ENCODE peak calls at places on chromosomes 7 and 10, in five cellular contexts. One of them, this sample, is unnamed.
A peak's percentile ranks its signal among the peaks of the same experiment; 100 is the strongest.

GRCh38 chr10:31147220-31147608 is 115.5 kb upstream of the ZNF438 start:
- DNase-seq in CD8-positive, alpha-beta T cell: no peak
- DNase-seq in SK-N-SH: no peak
- DNase-seq in Peyer's patch: no peak
- DNase-seq in cardiac muscle cell: no peak
- DNase-seq in this sample: no peak

GRCh38 chr10:26214538-26215461 is 1.8 kb upstream of the GAD2 start:
- DNase-seq in CD8-positive, alpha-beta T cell: no peak
- DNase-seq in SK-N-SH: peak; percentile 11
- DNase-seq in Peyer's patch: no peak
- DNase-seq in cardiac muscle cell: no peak
- DNase-seq in this sample: no peak

GRCh38 chr10:122863216-122863615 is 16.2 kb downstream of the FAM24B start:
- DNase-seq in CD8-positive, alpha-beta T cell: no peak
- DNase-seq in SK-N-SH: no peak
- DNase-seq in Peyer's patch: no peak
- DNase-seq in cardiac muscle cell: no peak
- DNase-seq in this sample: no peak

GRCh38 chr7:118045629-118046028 is 138.3 kb upstream of the LSM8 start:
- DNase-seq in CD8-positive, alpha-beta T cell: no peak
- DNase-seq in SK-N-SH: no peak
- DNase-seq in Peyer's patch: no peak
- DNase-seq in cardiac muscle cell: no peak
- DNase-seq in this sample: no peak

GRCh38 chr7:120064565-120064964 is 208.4 kb upstream of the KCND2 start:
- DNase-seq in CD8-positive, alpha-beta T cell: no peak
- DNase-seq in SK-N-SH: no peak
- DNase-seq in Peyer's patch: no peak
- DNase-seq in cardiac muscle cell: no peak
- DNase-seq in this sample: no peak

GRCh38 chr10:82643601-82644000 is 768.6 kb downstream of the NRG3 start:
- DNase-seq in CD8-positive, alpha-beta T cell: no peak
- DNase-seq in SK-N-SH: no peak
- DNase-seq in Peyer's patch: no peak
- DNase-seq in cardiac muscle cell: no peak
- DNase-seq in this sample: peak; percentile 27

GRCh38 chr10:3159160-3159559 is 13.4 kb downstream of the PITRM1 start:
- DNase-seq in CD8-positive, alpha-beta T cell: no peak
- DNase-seq in SK-N-SH: no peak
- DNase-seq in Peyer's patch: no peak
- DNase-seq in cardiac muscle cell: no peak
- DNase-seq in this sample: no peak

GRCh38 chr7:11300231-11300630 is 326.6 kb downstream of the PHF14 start:
- DNase-seq in CD8-positive, alpha-beta T cell: no peak
- DNase-seq in SK-N-SH: no peak
- DNase-seq in Peyer's patch: no peak
- DNase-seq in cardiac muscle cell: no peak
- DNase-seq in this sample: no peak

GRCh38 chr7:92242972-92243371 is 2.7 kb downstream of the KRIT1 start:
- DNase-seq in CD8-positive, alpha-beta T cell: no peak
- DNase-seq in SK-N-SH: no peak
- DNase-seq in Peyer's patch: no peak
- DNase-seq in cardiac muscle cell: no peak
- DNase-seq in this sample: no peak

GRCh38 chr7:158587425-158588084 is at the start of gene PTPRN2:
- DNase-seq in CD8-positive, alpha-beta T cell: peak; percentile 63
- DNase-seq in SK-N-SH: peak; percentile 100
- DNase-seq in Peyer's patch: no peak
- DNase-seq in cardiac muscle cell: peak; percentile 89
- DNase-seq in this sample: peak; percentile 86

GRCh38 chr7:13071999-13072398 is 384.6 kb downstream of the ARL4A start:
- DNase-seq in CD8-positive, alpha-beta T cell: no peak
- DNase-seq in SK-N-SH: no peak
- DNase-seq in Peyer's patch: no peak
- DNase-seq in cardiac muscle cell: no peak
- DNase-seq in this sample: no peak

GRCh38 chr10:22016046-22016705 is 12.6 kb upstream of the DNAJC1 start:
- DNase-seq in CD8-positive, alpha-beta T cell: no peak
- DNase-seq in SK-N-SH: no peak
- DNase-seq in Peyer's patch: no peak
- DNase-seq in cardiac muscle cell: no peak
- DNase-seq in this sample: no peak

GRCh38 chr10:97553575-97554100 is 18.9 kb upstream of the ANKRD2 start:
- DNase-seq in CD8-positive, alpha-beta T cell: peak; percentile 72
- DNase-seq in SK-N-SH: peak; percentile 80
- DNase-seq in Peyer's patch: peak; percentile 23
- DNase-seq in cardiac muscle cell: peak; percentile 77
- DNase-seq in this sample: peak; percentile 69

GRCh38 chr10:20888620-20889337 is 8.3 kb downstream of the NEBL start:
- DNase-seq in CD8-positive, alpha-beta T cell: no peak
- DNase-seq in SK-N-SH: peak; percentile 15
- DNase-seq in Peyer's patch: no peak
- DNase-seq in cardiac muscle cell: no peak
- DNase-seq in this sample: no peak

GRCh38 chr10:48299066-48299465 is 7.4 kb upstream of the MAPK8 start:
- DNase-seq in CD8-positive, alpha-beta T cell: no peak
- DNase-seq in SK-N-SH: no peak
- DNase-seq in Peyer's patch: no peak
- DNase-seq in cardiac muscle cell: no peak
- DNase-seq in this sample: no peak

GRCh38 chr7:140625908-140626868 is 14.4 kb downstream of the DENND2A start:
- DNase-seq in CD8-positive, alpha-beta T cell: no peak
- DNase-seq in SK-N-SH: peak; percentile 69
- DNase-seq in Peyer's patch: no peak
- DNase-seq in cardiac muscle cell: peak; percentile 46
- DNase-seq in this sample: peak; percentile 79

GRCh38 chr10:97858001-97858439 is 8.4 kb downstream of the GOLGA7B start:
- DNase-seq in CD8-positive, alpha-beta T cell: no peak
- DNase-seq in SK-N-SH: no peak
- DNase-seq in Peyer's patch: no peak
- DNase-seq in cardiac muscle cell: no peak
- DNase-seq in this sample: no peak

DNA sequence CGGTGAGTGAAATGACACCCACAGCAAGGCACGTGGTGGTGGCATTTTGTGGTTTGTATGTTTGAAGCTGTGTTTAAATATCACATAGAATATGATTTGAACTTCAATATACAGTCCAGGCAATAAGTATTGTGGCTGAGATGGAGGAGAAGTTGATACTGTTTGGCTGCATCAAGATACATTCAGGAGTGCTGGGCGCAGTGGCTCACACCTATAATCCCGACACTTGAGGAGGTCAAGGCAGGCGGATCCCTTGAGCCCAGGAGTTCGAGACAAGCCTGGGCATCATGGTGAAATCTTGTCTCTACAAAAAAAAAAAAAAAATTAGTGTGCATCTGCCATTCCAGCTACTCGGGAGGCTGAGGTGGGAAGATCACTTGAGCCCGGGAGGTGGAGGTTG is 35.2 kb upstream of the NUB1 start:
- DNase-seq in CD8-positive, alpha-beta T cell: no peak
- DNase-seq in SK-N-SH: no peak
- DNase-seq in Peyer's patch: no peak
- DNase-seq in cardiac muscle cell: no peak
- DNase-seq in this sample: no peak
- H3K27me3 ChIP-seq in CD8-positive, alpha-beta T cell: no peaks in the 10 kb centered on the region
- H3K27me3 ChIP-seq in SK-N-SH: peaks cover 37% of the 10 kb centered on the region
- H3K27me3 ChIP-seq in Peyer's patch: peaks cover 8% of the 10 kb centered on the region
- H3K27me3 ChIP-seq in cardiac muscle cell: peaks cover 13% of the 10 kb centered on the region
- H3K27me3 ChIP-seq in this sample: peaks cover 27% of the 10 kb centered on the region

GRCh38 chr7:100681491-100682227 is 8.1 kb downstream of the GNB2 start:
- DNase-seq in CD8-positive, alpha-beta T cell: no peak
- DNase-seq in SK-N-SH: peak; percentile 44
- DNase-seq in Peyer's patch: no peak
- DNase-seq in cardiac muscle cell: no peak
- DNase-seq in this sample: no peak

GRCh38 chr7:100683659-100684533 is 10.2 kb downstream of the GIGYF1 start:
- DNase-seq in CD8-positive, alpha-beta T cell: no peak
- DNase-seq in SK-N-SH: peak; percentile 44
- DNase-seq in Peyer's patch: no peak
- DNase-seq in cardiac muscle cell: no peak
- DNase-seq in this sample: no peak

GRCh38 chr7:100680589-100681271 is 7.2 kb downstream of the GNB2 start:
- DNase-seq in CD8-positive, alpha-beta T cell: no peak
- DNase-seq in SK-N-SH: peak; percentile 50
- DNase-seq in Peyer's patch: no peak
- DNase-seq in cardiac muscle cell: no peak
- DNase-seq in this sample: no peak

GRCh38 chr7:100682991-100683658 is 9.6 kb downstream of the GNB2 start:
- DNase-seq in CD8-positive, alpha-beta T cell: no peak
- DNase-seq in SK-N-SH: peak; percentile 60
- DNase-seq in Peyer's patch: no peak
- DNase-seq in cardiac muscle cell: no peak
- DNase-seq in this sample: peak; percentile 25

DNA sequence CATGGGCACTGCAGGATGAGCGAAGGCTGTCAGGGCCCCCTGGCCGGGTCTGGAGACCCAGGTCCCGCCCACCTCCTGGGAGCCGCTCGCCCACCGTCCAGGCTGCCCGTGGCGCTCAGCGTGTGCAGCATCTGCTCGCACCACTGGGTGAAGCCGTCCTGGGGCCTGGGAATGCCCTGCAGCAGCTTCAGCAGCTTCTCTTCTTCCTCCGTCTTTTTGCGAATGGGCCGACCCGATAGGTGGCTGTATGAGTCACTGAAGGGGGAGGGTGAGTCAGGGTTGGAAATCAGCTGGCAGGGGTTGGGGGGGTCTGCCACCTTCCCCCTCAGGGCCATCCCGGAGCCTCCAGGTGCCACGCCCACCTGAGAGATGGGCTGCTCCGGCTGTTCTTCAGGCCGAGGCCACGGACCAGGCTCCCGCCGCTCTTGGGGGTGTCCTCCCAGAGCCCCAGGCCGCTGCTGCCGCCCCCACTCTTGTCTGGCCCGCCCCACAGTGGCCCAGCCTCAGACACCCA is 8.7 kb downstream of the GNB2 start:
- DNase-seq in CD8-positive, alpha-beta T cell: no peak
- DNase-seq in SK-N-SH: peak; percentile 49
- DNase-seq in Peyer's patch: no peak
- DNase-seq in cardiac muscle cell: no peak
- DNase-seq in this sample: no peak
- H3K36me3 ChIP-seq in CD8-positive, alpha-beta T cell: peaks cover 34% of the 10 kb centered on the region
- H3K36me3 ChIP-seq in SK-N-SH: peaks cover 100% of the 10 kb centered on the region
- H3K36me3 ChIP-seq in Peyer's patch: no peaks in the 10 kb centered on the region
- H3K36me3 ChIP-seq in cardiac muscle cell: peaks cover 60% of the 10 kb centered on the region
- H3K36me3 ChIP-seq in this sample: peaks cover 88% of the 10 kb centered on the region

DNA sequence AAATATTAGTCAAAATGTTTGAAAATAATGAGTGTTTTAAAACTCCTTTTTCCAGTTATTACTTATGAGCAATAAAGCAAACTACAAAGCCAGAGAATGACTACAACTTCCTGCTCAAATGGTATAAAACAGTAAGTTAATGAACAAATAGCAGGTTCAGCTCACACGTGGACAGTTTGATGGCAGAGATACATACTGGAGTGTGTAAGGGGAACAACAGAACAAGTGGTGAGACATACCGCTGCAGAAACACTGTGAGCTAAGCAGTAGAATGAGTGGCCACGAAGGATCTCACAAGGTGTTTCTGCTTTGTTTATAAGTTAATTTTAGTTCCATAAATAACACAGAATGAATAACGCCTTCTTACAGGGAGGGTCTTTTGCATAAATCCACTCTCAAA is 3.0 kb upstream of the MKX start:
- DNase-seq in CD8-positive, alpha-beta T cell: no peak
- DNase-seq in SK-N-SH: no peak
- DNase-seq in Peyer's patch: no peak
- DNase-seq in cardiac muscle cell: no peak
- DNase-seq in this sample: no peak
- H3K27me3 ChIP-seq in CD8-positive, alpha-beta T cell: peaks cover 36% of the 10 kb centered on the region
- H3K27me3 ChIP-seq in SK-N-SH: peaks cover 46% of the 10 kb centered on the region
- H3K27me3 ChIP-seq in Peyer's patch: peaks cover 25% of the 10 kb centered on the region
- H3K27me3 ChIP-seq in cardiac muscle cell: peaks cover 95% of the 10 kb centered on the region
- H3K27me3 ChIP-seq in this sample: peaks cover 50% of the 10 kb centered on the region

DNA sequence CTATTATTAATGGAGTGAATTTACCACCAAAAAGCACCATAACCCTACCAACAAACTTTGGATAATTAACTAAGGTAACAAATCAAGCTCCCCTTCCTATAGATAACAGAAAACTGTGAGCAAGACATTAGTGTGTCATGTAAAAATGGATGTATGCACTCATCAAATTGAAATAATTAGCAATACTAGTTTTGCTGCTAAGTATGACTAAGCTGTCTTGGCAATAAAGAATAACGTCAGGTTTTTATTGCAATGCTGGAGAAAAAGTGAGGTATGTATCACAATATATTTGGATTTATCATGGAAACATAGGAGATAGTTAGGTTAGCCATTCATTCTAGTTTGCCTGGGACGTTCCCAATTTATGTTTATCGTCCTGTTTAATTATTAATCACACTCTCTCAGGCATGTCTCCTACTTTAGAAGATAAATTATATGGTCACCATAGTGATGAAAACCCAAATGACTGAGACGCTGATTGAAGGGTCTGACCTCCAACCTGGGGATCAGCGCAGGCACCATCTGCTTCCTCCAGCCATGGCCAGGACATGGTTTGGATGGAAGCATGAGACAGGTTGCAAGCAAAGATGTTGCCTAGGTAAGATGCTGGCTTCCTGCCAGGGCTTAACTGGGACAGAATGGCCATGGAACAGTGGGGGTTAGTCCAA is 125.6 kb downstream of the FANK1 start:
- DNase-seq in CD8-positive, alpha-beta T cell: no peak
- DNase-seq in SK-N-SH: no peak
- DNase-seq in Peyer's patch: no peak
- DNase-seq in cardiac muscle cell: no peak
- DNase-seq in this sample: no peak
- H3K36me3 ChIP-seq in CD8-positive, alpha-beta T cell: no peaks in the 10 kb centered on the region
- H3K36me3 ChIP-seq in SK-N-SH: no peaks in the 10 kb centered on the region
- H3K36me3 ChIP-seq in Peyer's patch: no peaks in the 10 kb centered on the region
- H3K36me3 ChIP-seq in cardiac muscle cell: no peaks in the 10 kb centered on the region
- H3K36me3 ChIP-seq in this sample: no peaks in the 10 kb centered on the region

GRCh38 chr10:117137031-117137910 is 799 bp downstream of the VAX1 start:
- DNase-seq in CD8-positive, alpha-beta T cell: no peak
- DNase-seq in SK-N-SH: peak; percentile 74
- DNase-seq in Peyer's patch: no peak
- DNase-seq in cardiac muscle cell: peak; percentile 57
- DNase-seq in this sample: no peak
- H3K27me3 ChIP-seq in CD8-positive, alpha-beta T cell: peaks cover 34% of the 10 kb centered on the region
- H3K27me3 ChIP-seq in SK-N-SH: peaks cover 94% of the 10 kb centered on the region
- H3K27me3 ChIP-seq in Peyer's patch: peaks cover 78% of the 10 kb centered on the region
- H3K27me3 ChIP-seq in cardiac muscle cell: peaks cover 100% of the 10 kb centered on the region
- H3K27me3 ChIP-seq in this sample: peaks cover 94% of the 10 kb centered on the region

GRCh38 chr7:1499367-1500029 is 4.7 kb downstream of the INTS1 start:
- DNase-seq in CD8-positive, alpha-beta T cell: no peak
- DNase-seq in SK-N-SH: no peak
- DNase-seq in Peyer's patch: no peak
- DNase-seq in cardiac muscle cell: no peak
- DNase-seq in this sample: peak; percentile 7
- H3K36me3 ChIP-seq in CD8-positive, alpha-beta T cell: peaks cover 19% of the 10 kb centered on the region
- H3K36me3 ChIP-seq in SK-N-SH: peaks cover 69% of the 10 kb centered on the region
- H3K36me3 ChIP-seq in Peyer's patch: no peaks in the 10 kb centered on the region
- H3K36me3 ChIP-seq in cardiac muscle cell: peaks cover 29% of the 10 kb centered on the region
- H3K36me3 ChIP-seq in this sample: peaks cover 48% of the 10 kb centered on the region

GRCh38 chr10:75654777-75655176 is 223.4 kb downstream of the LRMDA start:
- DNase-seq in CD8-positive, alpha-beta T cell: no peak
- DNase-seq in SK-N-SH: no peak
- DNase-seq in Peyer's patch: no peak
- DNase-seq in cardiac muscle cell: no peak
- DNase-seq in this sample: no peak
- H3K27me3 ChIP-seq in CD8-positive, alpha-beta T cell: no peaks in the 10 kb centered on the region
- H3K27me3 ChIP-seq in SK-N-SH: no peaks in the 10 kb centered on the region
- H3K27me3 ChIP-seq in Peyer's patch: no peaks in the 10 kb centered on the region
- H3K27me3 ChIP-seq in cardiac muscle cell: no peaks in the 10 kb centered on the region
- H3K27me3 ChIP-seq in this sample: no peaks in the 10 kb centered on the region